ENCODE peak calls at places on chromosomes 16 and 17, in ten cellular contexts. One of them, this sample, is unnamed.

GRCh38 chr17:27945333-27945616 is 52.1 kb upstream of the LYRM9 start:
- DNase-seq in T follicular helper cell: no peak
- DNase-seq in activated CD8-positive, alpha-beta memory T cell treated with anti-CD3 and anti-CD28 coated beads for 1 hour: no peak
- DNase-seq in HT1080: no peak
- DNase-seq in cardiac fibroblast: no peak
- DNase-seq in hypothalamus: no peak
- DNase-seq in nucleus accumbens: no peak
- DNase-seq in AG04450: no peak
- DNase-seq in NT2/D1: no peak
- DNase-seq in caudate nucleus: no peak
- DNase-seq in this sample: no peak

GRCh38 chr16:23491490-23492391 is 18.6 kb downstream of the GGA2 start:
- DNase-seq in HT1080: peak; percentile 57
- DNase-seq in hypothalamus: no peak
- DNase-seq in nucleus accumbens: no peak
- DNase-seq in caudate nucleus: no peak
- DNase-seq in T follicular helper cell: no peak
- DNase-seq in NT2/D1: no peak
- DNase-seq in activated CD8-positive, alpha-beta memory T cell treated with anti-CD3 and anti-CD28 coated beads for 1 hour: no peak
- DNase-seq in cardiac fibroblast: peak; percentile 73
- DNase-seq in AG04450: no peak
- DNase-seq in this sample: peak; percentile 22

GRCh38 chr17:66152756-66153155 is 39.2 kb downstream of the CEP112 start:
- DNase-seq in T follicular helper cell: no peak
- DNase-seq in activated CD8-positive, alpha-beta memory T cell treated with anti-CD3 and anti-CD28 coated beads for 1 hour: no peak
- DNase-seq in AG04450: no peak
- DNase-seq in HT1080: no peak
- DNase-seq in caudate nucleus: no peak
- DNase-seq in nucleus accumbens: no peak
- DNase-seq in NT2/D1: no peak
- DNase-seq in cardiac fibroblast: peak; percentile 33
- DNase-seq in hypothalamus: no peak
- DNase-seq in this sample: no peak

GRCh38 chr17:37218849-37219248 is 156.9 kb upstream of the C17orf78 start:
- DNase-seq in activated CD8-positive, alpha-beta memory T cell treated with anti-CD3 and anti-CD28 coated beads for 1 hour: no peak
- DNase-seq in AG04450: no peak
- DNase-seq in hypothalamus: no peak
- DNase-seq in nucleus accumbens: no peak
- DNase-seq in caudate nucleus: no peak
- DNase-seq in cardiac fibroblast: no peak
- DNase-seq in T follicular helper cell: no peak
- DNase-seq in HT1080: no peak
- DNase-seq in NT2/D1: no peak
- DNase-seq in this sample: no peak

GRCh38 chr17:1431631-1432104 is 24.4 kb downstream of the CRK start:
- DNase-seq in activated CD8-positive, alpha-beta memory T cell treated with anti-CD3 and anti-CD28 coated beads for 1 hour: no peak
- DNase-seq in hypothalamus: no peak
- DNase-seq in AG04450: no peak
- DNase-seq in cardiac fibroblast: no peak
- DNase-seq in HT1080: no peak
- DNase-seq in NT2/D1: no peak
- DNase-seq in T follicular helper cell: no peak
- DNase-seq in caudate nucleus: no peak
- DNase-seq in nucleus accumbens: no peak
- DNase-seq in this sample: no peak

GRCh38 chr16:85077039-85077438 is 35.2 kb downstream of the CIBAR2 start:
- DNase-seq in hypothalamus: no peak
- DNase-seq in NT2/D1: no peak
- DNase-seq in AG04450: no peak
- DNase-seq in cardiac fibroblast: no peak
- DNase-seq in caudate nucleus: no peak
- DNase-seq in HT1080: no peak
- DNase-seq in nucleus accumbens: no peak
- DNase-seq in T follicular helper cell: no peak
- DNase-seq in activated CD8-positive, alpha-beta memory T cell treated with anti-CD3 and anti-CD28 coated beads for 1 hour: no peak
- DNase-seq in this sample: no peak

GRCh38 chr17:40480501-40481003 is 20.9 kb downstream of the TNS4 start:
- DNase-seq in nucleus accumbens: no peak
- DNase-seq in HT1080: peak; percentile 75
- DNase-seq in NT2/D1: no peak
- DNase-seq in cardiac fibroblast: peak; percentile 50
- DNase-seq in AG04450: no peak
- DNase-seq in activated CD8-positive, alpha-beta memory T cell treated with anti-CD3 and anti-CD28 coated beads for 1 hour: peak; percentile 65
- DNase-seq in hypothalamus: no peak
- DNase-seq in caudate nucleus: no peak
- DNase-seq in T follicular helper cell: peak; percentile 78
- DNase-seq in this sample: no peak

GRCh38 chr17:45171338-45172231 is 9.9 kb downstream of the HEXIM2 start:
- DNase-seq in AG04450: no peak
- DNase-seq in HT1080: peak; percentile 83
- DNase-seq in activated CD8-positive, alpha-beta memory T cell treated with anti-CD3 and anti-CD28 coated beads for 1 hour: no peak
- DNase-seq in T follicular helper cell: no peak
- DNase-seq in cardiac fibroblast: no peak
- DNase-seq in caudate nucleus: peak; percentile 51
- DNase-seq in hypothalamus: peak; percentile 16
- DNase-seq in nucleus accumbens: no peak
- DNase-seq in NT2/D1: no peak
- DNase-seq in this sample: no peak

GRCh38 chr17:74458835-74459234 is 7.6 kb upstream of the CD300A start:
- DNase-seq in HT1080: no peak
- DNase-seq in NT2/D1: no peak
- DNase-seq in hypothalamus: no peak
- DNase-seq in AG04450: no peak
- DNase-seq in T follicular helper cell: no peak
- DNase-seq in cardiac fibroblast: no peak
- DNase-seq in nucleus accumbens: no peak
- DNase-seq in caudate nucleus: no peak
- DNase-seq in activated CD8-positive, alpha-beta memory T cell treated with anti-CD3 and anti-CD28 coated beads for 1 hour: no peak
- DNase-seq in this sample: no peak

GRCh38 chr16:84247341-84247740 is 7.5 kb upstream of the KCNG4 start:
- DNase-seq in hypothalamus: no peak
- DNase-seq in HT1080: no peak
- DNase-seq in T follicular helper cell: no peak
- DNase-seq in caudate nucleus: no peak
- DNase-seq in NT2/D1: no peak
- DNase-seq in nucleus accumbens: no peak
- DNase-seq in cardiac fibroblast: no peak
- DNase-seq in activated CD8-positive, alpha-beta memory T cell treated with anti-CD3 and anti-CD28 coated beads for 1 hour: no peak
- DNase-seq in AG04450: no peak
- DNase-seq in this sample: no peak

GRCh38 chr16:31200821-31201510 is 1.6 kb downstream of the PYCARD start:
- DNase-seq in HT1080: peak; percentile 21
- DNase-seq in activated CD8-positive, alpha-beta memory T cell treated with anti-CD3 and anti-CD28 coated beads for 1 hour: no peak
- DNase-seq in hypothalamus: no peak
- DNase-seq in AG04450: no peak
- DNase-seq in NT2/D1: no peak
- DNase-seq in T follicular helper cell: peak; percentile 33
- DNase-seq in nucleus accumbens: no peak
- DNase-seq in cardiac fibroblast: peak; percentile 60
- DNase-seq in caudate nucleus: no peak
- DNase-seq in this sample: no peak

GRCh38 chr17:69733171-69734014 is 318.9 kb downstream of the MAP2K6 start:
- DNase-seq in nucleus accumbens: no peak
- DNase-seq in cardiac fibroblast: peak; percentile 79
- DNase-seq in hypothalamus: no peak
- DNase-seq in AG04450: peak; percentile 33
- DNase-seq in caudate nucleus: no peak
- DNase-seq in NT2/D1: no peak
- DNase-seq in HT1080: peak; percentile 94
- DNase-seq in T follicular helper cell: no peak
- DNase-seq in activated CD8-positive, alpha-beta memory T cell treated with anti-CD3 and anti-CD28 coated beads for 1 hour: no peak
- DNase-seq in this sample: peak; percentile 26

GRCh38 chr17:19768046-19768782 is 20.1 kb upstream of the ALDH3A1 start:
- DNase-seq in T follicular helper cell: no peak
- DNase-seq in cardiac fibroblast: no peak
- DNase-seq in hypothalamus: no peak
- DNase-seq in NT2/D1: no peak
- DNase-seq in activated CD8-positive, alpha-beta memory T cell treated with anti-CD3 and anti-CD28 coated beads for 1 hour: no peak
- DNase-seq in nucleus accumbens: no peak
- DNase-seq in HT1080: no peak
- DNase-seq in caudate nucleus: no peak
- DNase-seq in AG04450: no peak
- DNase-seq in this sample: no peak

GRCh38 chr17:47931848-47932247 is 9.5 kb upstream of the PNPO start:
- DNase-seq in AG04450: no peak
- DNase-seq in nucleus accumbens: no peak
- DNase-seq in NT2/D1: no peak
- DNase-seq in HT1080: no peak
- DNase-seq in hypothalamus: no peak
- DNase-seq in T follicular helper cell: no peak
- DNase-seq in cardiac fibroblast: no peak
- DNase-seq in activated CD8-positive, alpha-beta memory T cell treated with anti-CD3 and anti-CD28 coated beads for 1 hour: no peak
- DNase-seq in caudate nucleus: no peak
- DNase-seq in this sample: no peak

GRCh38 chr17:80868022-80868609 is 123.5 kb upstream of the CHMP6 start:
- DNase-seq in AG04450: no peak
- DNase-seq in activated CD8-positive, alpha-beta memory T cell treated with anti-CD3 and anti-CD28 coated beads for 1 hour: no peak
- DNase-seq in NT2/D1: no peak
- DNase-seq in HT1080: no peak
- DNase-seq in cardiac fibroblast: no peak
- DNase-seq in T follicular helper cell: no peak
- DNase-seq in hypothalamus: no peak
- DNase-seq in caudate nucleus: no peak
- DNase-seq in nucleus accumbens: no peak
- DNase-seq in this sample: no peak

GRCh38 chr17:71022758-71023157 is 853.4 kb downstream of the KCNJ2 start:
- DNase-seq in nucleus accumbens: no peak
- DNase-seq in HT1080: no peak
- DNase-seq in AG04450: no peak
- DNase-seq in hypothalamus: no peak
- DNase-seq in activated CD8-positive, alpha-beta memory T cell treated with anti-CD3 and anti-CD28 coated beads for 1 hour: no peak
- DNase-seq in T follicular helper cell: no peak
- DNase-seq in cardiac fibroblast: no peak
- DNase-seq in NT2/D1: no peak
- DNase-seq in caudate nucleus: no peak
- DNase-seq in this sample: no peak

GRCh38 chr17:74862108-74862901 is 2.6 kb upstream of the GRIN2C start:
- DNase-seq in cardiac fibroblast: peak; percentile 41
- DNase-seq in AG04450: no peak
- DNase-seq in HT1080: no peak
- DNase-seq in activated CD8-positive, alpha-beta memory T cell treated with anti-CD3 and anti-CD28 coated beads for 1 hour: peak; percentile 27
- DNase-seq in T follicular helper cell: peak; percentile 54
- DNase-seq in hypothalamus: peak; percentile 76
- DNase-seq in nucleus accumbens: peak; percentile 64
- DNase-seq in NT2/D1: no peak
- DNase-seq in caudate nucleus: peak; percentile 29
- DNase-seq in this sample: peak; percentile 73

GRCh38 chr16:15398618-15399316 is 3.2 kb downstream of the MPV17L start:
- DNase-seq in activated CD8-positive, alpha-beta memory T cell treated with anti-CD3 and anti-CD28 coated beads for 1 hour: no peak
- DNase-seq in T follicular helper cell: no peak
- DNase-seq in caudate nucleus: no peak
- DNase-seq in hypothalamus: no peak
- DNase-seq in NT2/D1: no peak
- DNase-seq in nucleus accumbens: no peak
- DNase-seq in HT1080: no peak
- DNase-seq in AG04450: no peak
- DNase-seq in cardiac fibroblast: no peak
- DNase-seq in this sample: no peak

GRCh38 chr17:80006339-80006720 is 29.3 kb downstream of the TBC1D16 start:
- DNase-seq in T follicular helper cell: no peak
- DNase-seq in AG04450: no peak
- DNase-seq in NT2/D1: no peak
- DNase-seq in hypothalamus: no peak
- DNase-seq in nucleus accumbens: no peak
- DNase-seq in HT1080: no peak
- DNase-seq in caudate nucleus: no peak
- DNase-seq in activated CD8-positive, alpha-beta memory T cell treated with anti-CD3 and anti-CD28 coated beads for 1 hour: no peak
- DNase-seq in cardiac fibroblast: no peak
- DNase-seq in this sample: no peak

GRCh38 chr16:22008215-22009142 is 568 bp downstream of the MOSMO start:
- DNase-seq in HT1080: no peak
- DNase-seq in AG04450: no peak
- DNase-seq in cardiac fibroblast: no peak
- DNase-seq in activated CD8-positive, alpha-beta memory T cell treated with anti-CD3 and anti-CD28 coated beads for 1 hour: no peak
- DNase-seq in caudate nucleus: peak; percentile 56
- DNase-seq in T follicular helper cell: no peak
- DNase-seq in NT2/D1: no peak
- DNase-seq in nucleus accumbens: no peak
- DNase-seq in hypothalamus: peak; percentile 39
- DNase-seq in this sample: no peak

GRCh38 chr17:63446981-63447687 is 1.0 kb upstream of the CYB561 start:
- DNase-seq in T follicular helper cell: peak; percentile 18
- DNase-seq in NT2/D1: peak; percentile 32
- DNase-seq in caudate nucleus: no peak
- DNase-seq in hypothalamus: no peak
- DNase-seq in cardiac fibroblast: no peak
- DNase-seq in HT1080: no peak
- DNase-seq in activated CD8-positive, alpha-beta memory T cell treated with anti-CD3 and anti-CD28 coated beads for 1 hour: no peak
- DNase-seq in AG04450: no peak
- DNase-seq in nucleus accumbens: no peak
- DNase-seq in this sample: no peak

GRCh38 chr16:77775911-77776909 is 12.2 kb upstream of the VAT1L start:
- DNase-seq in activated CD8-positive, alpha-beta memory T cell treated with anti-CD3 and anti-CD28 coated beads for 1 hour: no peak
- DNase-seq in NT2/D1: no peak
- DNase-seq in cardiac fibroblast: no peak
- DNase-seq in AG04450: no peak
- DNase-seq in HT1080: no peak
- DNase-seq in caudate nucleus: no peak
- DNase-seq in nucleus accumbens: no peak
- DNase-seq in hypothalamus: no peak
- DNase-seq in T follicular helper cell: no peak
- DNase-seq in this sample: no peak

GRCh38 chr17:17781591-17782424 is 55.0 kb downstream of the SREBF1 start:
- DNase-seq in HT1080: no peak
- DNase-seq in hypothalamus: peak; percentile 86
- DNase-seq in activated CD8-positive, alpha-beta memory T cell treated with anti-CD3 and anti-CD28 coated beads for 1 hour: no peak
- DNase-seq in NT2/D1: no peak
- DNase-seq in caudate nucleus: peak; percentile 87
- DNase-seq in nucleus accumbens: peak; percentile 84
- DNase-seq in AG04450: no peak
- DNase-seq in cardiac fibroblast: peak; percentile 43
- DNase-seq in T follicular helper cell: peak; percentile 26
- DNase-seq in this sample: peak; percentile 87

GRCh38 chr17:77829871-77830799 is 128.4 kb upstream of the TNRC6C start:
- DNase-seq in nucleus accumbens: no peak
- DNase-seq in NT2/D1: no peak
- DNase-seq in HT1080: peak; percentile 63
- DNase-seq in T follicular helper cell: no peak
- DNase-seq in cardiac fibroblast: peak; percentile 82
- DNase-seq in AG04450: peak; percentile 27
- DNase-seq in activated CD8-positive, alpha-beta memory T cell treated with anti-CD3 and anti-CD28 coated beads for 1 hour: no peak
- DNase-seq in caudate nucleus: peak; percentile 37
- DNase-seq in hypothalamus: no peak
- DNase-seq in this sample: peak; percentile 90

GRCh38 chr17:50783193-50783660 is 15.9 kb upstream of the ANKRD40CL start:
- DNase-seq in T follicular helper cell: peak; percentile 66
- DNase-seq in caudate nucleus: peak; percentile 65
- DNase-seq in cardiac fibroblast: peak; percentile 91
- DNase-seq in NT2/D1: peak; percentile 87
- DNase-seq in AG04450: peak; percentile 61
- DNase-seq in hypothalamus: peak; percentile 79
- DNase-seq in activated CD8-positive, alpha-beta memory T cell treated with anti-CD3 and anti-CD28 coated beads for 1 hour: peak; percentile 38
- DNase-seq in HT1080: peak; percentile 90
- DNase-seq in nucleus accumbens: peak; percentile 65
- DNase-seq in this sample: peak; percentile 90

This sample was measured in A673.